ENCODE peak calls at places on chromosomes 4 and X, in four cellular contexts. B is CD8-positive, alpha-beta T cell; R is brain microvascular endothelial cell; Y is GM23248. I is an unnamed sample.

GRCh38 chrX:1002611-1003010 is 209.8 kb downstream of the CRLF2 start:
- DNase-seq in R (no peak), B (no peak), Y (no peak), I (no peak)

GRCh38 chr4:7915875-7916242 is 23.8 kb downstream of the AFAP1 start:
- DNase-seq in B (no peak), Y (no peak), R (no peak), I (no peak)

GRCh38 chr4:16596267-16596666 is 302.2 kb downstream of the LDB2 start:
- DNase-seq in Y (no peak), B (no peak), R (no peak), I (no peak)

GRCh38 chrX:33285550-33285949 is 74.2 kb upstream of the DMD start:
- DNase-seq in R (no peak), B (no peak), Y (no peak), I (no peak)

GRCh38 chr4:16079046-16079445 is 4.8 kb downstream of the PROM1 start:
- DNase-seq in B (no peak), Y (no peak), R (no peak), I (no peak)

GRCh38 chr4:153593166-153593565 is 90.9 kb upstream of the TLR2 start:
- DNase-seq in R (no peak), Y (no peak), B (no peak), I (no peak)

GRCh38 chrX:38260231-38260630 is 39.6 kb upstream of the SRPX start:
- DNase-seq in B (no peak), R (peak), Y (peak), I (peak)

GRCh38 chr4:617644-618330 is 7.6 kb upstream of the PDE6B start:
- DNase-seq in R (no peak), B (no peak), Y (no peak), I (peak)

GRCh38 chrX:1914606-1915365 is 299.9 kb downstream of the ASMT start:
- DNase-seq in B (no peak), R (no peak), Y (no peak), I (no peak)

GRCh38 chrX:56385336-56385735 is 153.2 kb downstream of the KLF8 start:
- DNase-seq in R (no peak), Y (no peak), B (no peak), I (no peak)

GRCh38 chr4:3613980-3614730 is 81.9 kb upstream of the LRPAP1 start:
- DNase-seq in Y (peak), B (no peak), R (no peak), I (peak)

GRCh38 chr4:73609688-73610087 is 10.5 kb downstream of the RASSF6 start:
- DNase-seq in Y (no peak), R (peak), B (no peak), I (no peak)

GRCh38 chrX:131854586-131854985 is 168.5 kb upstream of the STK26 start:
- DNase-seq in Y (peak), R (no peak), B (no peak), I (no peak)

GRCh38 chrX:51891821-51892551 is 1.4 kb upstream of the MAGED1 start:
- DNase-seq in Y (peak), B (no peak), R (peak), I (peak)

GRCh38 chr4:181756451-181756850 is 486.8 kb upstream of the TENM3 start:
- DNase-seq in R (no peak), B (no peak), Y (no peak), I (no peak)

GRCh38 chr4:139735381-139736256 is 70.0 kb downstream of the MGST2 start:
- DNase-seq in Y (peak), B (no peak), R (peak), I (peak)

GRCh38 chr4:56465599-56466295 is 1.7 kb upstream of the SRP72 start:
- DNase-seq in R (no peak), Y (peak), B (no peak), I (no peak)

GRCh38 chr4:8730159-8730558 is 137.6 kb downstream of the CPZ start:
- DNase-seq in R (no peak), Y (no peak), B (no peak), I (no peak)

GRCh38 chr4:3768842-3769641 is 2.9 kb downstream of the ADRA2C start:
- DNase-seq in B (no peak), R (no peak), Y (no peak), I (no peak)

GRCh38 chrX:79570524-79571240 is 203.5 kb upstream of the ITM2A start:
- DNase-seq in R (no peak), Y (no peak), B (no peak), I (no peak)

GRCh38 chrX:47530054-47530453 is 31.0 kb upstream of the ARAF start:
- DNase-seq in B (no peak), Y (no peak), R (no peak), I (peak)

GRCh38 chr4:152115794-152116193 is 355.0 kb upstream of the GATB start:
- DNase-seq in Y (no peak), R (no peak), B (peak), I (no peak)

GRCh38 chrX:145613894-145614293 is 203.7 kb upstream of the SLITRK2 start:
- DNase-seq in Y (no peak), R (peak), B (no peak), I (no peak)

GRCh38 chr4:94603170-94603747 is 151.5 kb downstream of the PDLIM5 start:
- DNase-seq in Y (peak), R (peak), B (no peak), I (peak)

GRCh38 chr4:127049506-127049905 is 583.3 kb upstream of the INTU start:
- DNase-seq in Y (no peak), R (no peak), B (no peak), I (no peak)

GRCh38 chr4:183984561-183984960 is 79.5 kb downstream of the STOX2 start:
- DNase-seq in Y (no peak), B (no peak), R (no peak), I (no peak)

GRCh38 chrX:95878874-95879273 is 805.8 kb upstream of the DIAPH2 start:
- DNase-seq in Y (no peak), B (no peak), R (no peak), I (no peak)

GRCh38 chr4:153497988-153498967 is 32.1 kb downstream of the TMEM131L start:
- DNase-seq in R (peak), Y (peak), B (no peak), I (peak)

GRCh38 chr4:107774681-107775080 is 50.1 kb upstream of the SGMS2 start:
- DNase-seq in R (no peak), B (no peak), Y (no peak), I (no peak)

GRCh38 chr4:107777890-107778289 is 46.8 kb upstream of the SGMS2 start:
- DNase-seq in B (no peak), Y (no peak), R (no peak), I (no peak)

GRCh38 chr4:107780665-107781064 is 44.1 kb upstream of the SGMS2 start:
- DNase-seq in B (no peak), R (no peak), Y (peak), I (no peak)

GRCh38 chr4:107778784-107779530 is 45.8 kb upstream of the SGMS2 start:
- DNase-seq in Y (no peak), R (no peak), B (no peak), I (no peak)
- H3K27ac ChIP-seq in Y (no peak), R (no peak), B (no peak), I (no peak)

DNA sequence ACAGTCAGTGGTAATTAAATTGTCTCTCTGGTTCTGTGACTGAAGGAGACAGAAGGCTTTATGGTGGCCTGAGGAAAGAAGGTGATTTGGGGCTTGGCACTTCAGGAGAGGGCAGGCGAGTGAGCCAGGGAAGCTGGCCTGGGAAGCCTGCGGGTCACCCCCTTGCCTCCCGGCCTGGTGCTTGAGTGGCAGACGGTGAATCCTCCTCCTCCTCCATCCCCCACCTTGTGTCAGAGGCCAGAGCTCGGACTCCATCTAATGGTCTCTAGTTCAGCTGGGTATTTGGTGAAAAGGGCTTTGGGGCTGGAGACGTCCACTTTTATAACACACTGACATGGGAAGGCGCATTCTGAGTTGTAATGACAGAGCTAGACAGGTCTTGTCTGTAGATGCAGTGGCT is 8.7 kb downstream of the TMEM187 start:
- DNase-seq in Y (no peak), R (no peak), B (no peak), I (peak)
- H3K4me3 ChIP-seq in Y (no peak), R (no peak), B (peak), I (no peak)

GRCh38 chrX:103630171-103630511 is 1.4 kb downstream of the TCEAL1 start:
- DNase-seq in R (no peak), B (no peak), Y (no peak), I (no peak)
- H3K27ac ChIP-seq in R (no peak), B (no peak), Y (peak), I (peak)

GRCh38 chrX:118839334-118839958 is 15.8 kb downstream of the ZCCHC12 start:
- DNase-seq in R (peak), B (peak), Y (peak), I (peak)
- H3K4me3 ChIP-seq in R (peak), B (peak), Y (peak), I (peak)

GRCh38 chrX:17380221-17380620 is 5.2 kb downstream of the NHS start:
- DNase-seq in Y (no peak), B (no peak), R (no peak), I (no peak)

GRCh38 chrX:17376381-17377046 is 1.5 kb downstream of the NHS start:
- DNase-seq in B (no peak), R (no peak), Y (peak), I (peak)

GRCh38 chrX:17377047-17377692 is 2.2 kb downstream of the NHS start:
- DNase-seq in Y (peak), R (no peak), B (no peak), I (peak)

GRCh38 chrX:17375631-17376380 is 806 bp downstream of the NHS start:
- DNase-seq in Y (peak), B (no peak), R (no peak), I (peak)

GRCh38 chrX:17377795-17378194 is 2.8 kb downstream of the NHS start:
- DNase-seq in R (no peak), Y (peak), B (no peak), I (peak)
- H3K27ac ChIP-seq in R (no peak), Y (no peak), B (no peak), I (no peak)

GRCh38 chr4:186622788-186623464 is 67.6 kb upstream of the MTNR1A start:
- DNase-seq in R (peak), Y (peak), B (no peak), I (no peak)
- H3K4me3 ChIP-seq in R (no peak), Y (peak), B (no peak), I (no peak)

DNA sequence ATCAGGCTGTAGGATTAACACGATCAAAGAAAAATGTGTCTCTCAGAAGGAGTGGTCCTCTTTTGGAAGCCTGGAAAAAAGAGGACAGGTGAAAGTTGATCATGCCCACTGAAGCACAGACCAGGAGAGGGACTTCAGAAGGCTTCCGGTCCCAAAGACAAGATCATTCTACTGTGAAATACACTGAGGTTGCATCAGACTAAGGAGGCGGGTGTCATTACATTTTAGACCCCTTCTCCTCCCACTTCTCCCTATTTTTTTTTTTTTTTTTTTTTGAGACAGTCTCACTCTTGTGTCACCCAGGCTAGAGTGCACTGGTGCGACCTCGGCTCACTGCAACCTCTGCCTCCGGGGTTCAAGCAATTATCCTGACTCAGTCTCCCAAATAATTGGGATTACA is 67.5 kb downstream of the RBM47 start:
- DNase-seq in B (no peak), R (no peak), Y (no peak), I (no peak)
- H3K27ac ChIP-seq in B (no peak), R (no peak), Y (no peak), I (no peak)